ENCODE peak calls at places on chromosome 4, in five cellular contexts. K is fibroblast of lung, B is GM12865, L is nephron progenitor cell, Z is HuH-7. G is an unnamed sample.

GRCh38 chr4:176565044-176565443 is 227.7 kb downstream of the VEGFC start:
- DNase-seq in Z (no peak), L (no peak), B (no peak), K (peak), G (no peak)

GRCh38 chr4:117700111-117700892 is 334.0 kb upstream of the NDST3 start:
- DNase-seq in K (no peak), L (no peak), B (peak), Z (no peak), G (peak)

GRCh38 chr4:110622841-110623709 is at the start of gene PITX2:
- DNase-seq in Z (peak), B (peak), K (peak), L (peak), G (peak)

GRCh38 chr4:76679691-76680090 is 218.3 kb downstream of the SOWAHB start:
- DNase-seq in Z (no peak), K (no peak), L (no peak), B (no peak), G (no peak)

GRCh38 chr4:76127754-76128153 is 20.4 kb downstream of the NUP54 start:
- DNase-seq in L (no peak), K (no peak), Z (no peak), B (no peak), G (no peak)

GRCh38 chr4:82287720-82288119 is 86.1 kb downstream of the HNRNPD start:
- DNase-seq in B (no peak), L (no peak), K (no peak), Z (no peak), G (no peak)

GRCh38 chr4:20422398-20422797 is 170.7 kb downstream of the SLIT2 start:
- DNase-seq in K (peak), B (peak), Z (peak), L (peak), G (peak)

GRCh38 chr4:164501074-164501473 is 252.9 kb upstream of the SMIM31 start:
- DNase-seq in B (no peak), K (peak), Z (no peak), L (no peak), G (no peak)

GRCh38 chr4:53098681-53099121 is 236.6 kb downstream of the RASL11B start:
- DNase-seq in L (no peak), B (no peak), Z (no peak), K (peak), G (no peak)

GRCh38 chr4:856468-856901 is 30.6 kb upstream of the CPLX1 start:
- DNase-seq in K (no peak), L (no peak), Z (no peak), B (no peak), G (no peak)